ENCODE peak calls at places on chromosome 20, in four cellular contexts. O, D, V and U are unnamed samples. For H3K79me1, the result is how much of the 10 kb centered on the place peaks cover.

GRCh38 chr20:327946-328563 is 2.7 kb downstream of the SOX12 start:
- DNase-seq in O (no peak), D (no peak), V (no peak), U (no peak)

GRCh38 chr20:50494428-50494827 is 15.8 kb upstream of the PTPN1 start:
- DNase-seq in O (no peak), D (no peak), V (no peak), U (no peak)

GRCh38 chr20:12243327-12243726 is 325.6 kb downstream of the BTBD3 start:
- DNase-seq in O (no peak), D (no peak), V (no peak), U (no peak)

GRCh38 chr20:50237349-50237748 is 46.7 kb downstream of the CEBPB start:
- DNase-seq in O (no peak), D (no peak), V (no peak), U (peak)

GRCh38 chr20:37943501-37944455 is 40.9 kb downstream of the VSTM2L start:
- DNase-seq in O (no peak), D (no peak), V (no peak), U (no peak)

GRCh38 chr20:17914957-17915356 is 53.6 kb downstream of the SNX5 start:
- DNase-seq in O (no peak), D (no peak), V (no peak), U (no peak)

GRCh38 chr20:38043512-38044300 is 10.2 kb downstream of the RPRD1B start:
- DNase-seq in O (peak), D (no peak), V (peak), U (peak)

GRCh38 chr20:48295445-48295903 is 510.2 kb upstream of the SULF2 start:
- DNase-seq in O (peak), D (peak), V (peak), U (peak)

GRCh38 chr20:52275243-52275817 is 83.8 kb upstream of the ZFP64 start:
- DNase-seq in O (no peak), D (no peak), V (peak), U (no peak)

GRCh38 chr20:16279320-16279719 is 293.9 kb downstream of the KIF16B start:
- DNase-seq in O (peak), D (peak), V (no peak), U (no peak)

GRCh38 chr20:40797425-40797824 is 108.4 kb upstream of the MAFB start:
- DNase-seq in O (peak), D (no peak), V (peak), U (no peak)

GRCh38 chr20:50649587-50649986 is 41.8 kb downstream of the RIPOR3 start:
- DNase-seq in O (peak), D (no peak), V (no peak), U (no peak)

GRCh38 chr20:2742934-2743559 is 50.5 kb downstream of the EBF4 start:
- DNase-seq in O (peak), D (peak), V (peak), U (peak)

GRCh38 chr20:49248879-49249665 is 28.8 kb downstream of the ZNFX1 start:
- DNase-seq in O (no peak), D (no peak), V (no peak), U (no peak)

GRCh38 chr20:23255106-23255505 is 95.5 kb upstream of the NXT1 start:
- DNase-seq in O (no peak), D (no peak), V (no peak), U (no peak)

GRCh38 chr20:47202765-47203667 is 153.5 kb downstream of the ZMYND8 start:
- DNase-seq in O (no peak), D (no peak), V (no peak), U (no peak)

GRCh38 chr20:9112541-9113515 is 43.9 kb downstream of the PLCB4 start:
- DNase-seq in O (no peak), D (no peak), V (peak), U (no peak)

GRCh38 chr20:32822189-32822588 is 2.4 kb downstream of the MAPRE1 start:
- DNase-seq in O (no peak), D (no peak), V (no peak), U (no peak)

GRCh38 chr20:51129201-51129671 is 106.3 kb upstream of the KCNG1 start:
- DNase-seq in O (no peak), D (no peak), V (peak), U (no peak)

GRCh38 chr20:1386323-1386722 is 6.5 kb downstream of the FKBP1A start:
- DNase-seq in O (no peak), D (no peak), V (no peak), U (no peak)
- H3K79me1 ChIP-seq in O (under half), D (under half), V (under half), U (under half)

GRCh38 chr20:64142546-64142945 is 21.7 kb upstream of the MYT1 start:
- DNase-seq in O (no peak), D (no peak), V (peak), U (no peak)

GRCh38 chr20:64140956-64141355 is 23.3 kb upstream of the MYT1 start:
- DNase-seq in O (no peak), D (no peak), V (no peak), U (no peak)

GRCh38 chr20:64138276-64138815 is 25.9 kb upstream of the MYT1 start:
- DNase-seq in O (no peak), D (no peak), V (no peak), U (no peak)

GRCh38 chr20:64139200-64140081 is 24.8 kb upstream of the MYT1 start:
- DNase-seq in O (no peak), D (no peak), V (no peak), U (no peak)

GRCh38 chr20:64140421-64140820 is 23.8 kb upstream of the MYT1 start:
- DNase-seq in O (no peak), D (no peak), V (no peak), U (no peak)
- H3K79me1 ChIP-seq in O (under half), D (under half), V (under half), U (under half)

GRCh38 chr20:33832113-33832853 is 21.1 kb downstream of the CHMP4B start:
- DNase-seq in O (no peak), D (no peak), V (no peak), U (no peak)

GRCh38 chr20:33837096-33837830 is 26.1 kb downstream of the CHMP4B start:
- DNase-seq in O (no peak), D (no peak), V (no peak), U (no peak)

GRCh38 chr20:33838035-33838864 is 27.1 kb downstream of the CHMP4B start:
- DNase-seq in O (peak), D (no peak), V (no peak), U (peak)

GRCh38 chr20:33839591-33839990 is 28.4 kb downstream of the CHMP4B start:
- DNase-seq in O (no peak), D (no peak), V (no peak), U (no peak)

GRCh38 chr20:33835773-33836172 is 24.6 kb downstream of the CHMP4B start:
- DNase-seq in O (peak), D (no peak), V (no peak), U (no peak)
- H3K79me1 ChIP-seq in O (under half), D (under half), V (under half), U (under half)

GRCh38 chr20:31682927-31683326 is 39.7 kb downstream of the BCL2L1 start:
- DNase-seq in O (no peak), D (no peak), V (no peak), U (no peak)

GRCh38 chr20:31680286-31681127 is 42.2 kb downstream of the BCL2L1 start:
- DNase-seq in O (peak), D (no peak), V (no peak), U (no peak)

GRCh38 chr20:31681769-31682168 is 40.9 kb downstream of the BCL2L1 start:
- DNase-seq in O (no peak), D (no peak), V (no peak), U (no peak)

GRCh38 chr20:31681128-31681727 is 41.4 kb downstream of the BCL2L1 start:
- DNase-seq in O (no peak), D (no peak), V (no peak), U (no peak)

GRCh38 chr20:31682352-31682751 is 40.3 kb downstream of the BCL2L1 start:
- DNase-seq in O (no peak), D (no peak), V (no peak), U (no peak)
- H3K79me1 ChIP-seq in O (under half), D (under half), V (under half), U (under half)

GRCh38 chr20:5154543-5154925 is 27.7 kb downstream of the CDS2 start:
- DNase-seq in O (no peak), D (no peak), V (no peak), U (no peak)
- H3K79me1 ChIP-seq in O (under half), D (under half), V (under half), U (under half)

DNA sequence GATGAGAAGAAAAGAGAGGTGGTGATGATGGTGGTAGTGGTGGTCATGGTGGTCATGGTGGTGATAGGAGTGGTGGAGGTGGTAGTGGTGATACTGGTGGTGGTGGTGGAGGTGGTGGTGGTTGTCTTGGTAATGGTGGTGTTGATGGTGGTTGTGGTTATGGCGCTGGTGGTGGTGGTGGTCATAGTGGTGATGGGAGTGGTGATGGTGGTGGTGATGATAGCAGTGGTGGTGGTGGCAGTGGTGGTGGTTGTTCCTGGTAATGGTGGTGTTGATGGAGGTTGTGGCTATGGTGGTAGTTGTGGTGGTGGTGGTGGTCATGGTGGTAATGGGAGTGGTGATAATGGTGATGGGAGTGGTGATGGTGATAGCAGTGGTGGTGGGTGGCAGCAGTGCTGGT is 36.8 kb downstream of the HAO1 start:
- DNase-seq in O (no peak), D (no peak), V (no peak), U (no peak)
- H3K79me1 ChIP-seq in O (under half), D (under half), V (under half), U (under half)

DNA sequence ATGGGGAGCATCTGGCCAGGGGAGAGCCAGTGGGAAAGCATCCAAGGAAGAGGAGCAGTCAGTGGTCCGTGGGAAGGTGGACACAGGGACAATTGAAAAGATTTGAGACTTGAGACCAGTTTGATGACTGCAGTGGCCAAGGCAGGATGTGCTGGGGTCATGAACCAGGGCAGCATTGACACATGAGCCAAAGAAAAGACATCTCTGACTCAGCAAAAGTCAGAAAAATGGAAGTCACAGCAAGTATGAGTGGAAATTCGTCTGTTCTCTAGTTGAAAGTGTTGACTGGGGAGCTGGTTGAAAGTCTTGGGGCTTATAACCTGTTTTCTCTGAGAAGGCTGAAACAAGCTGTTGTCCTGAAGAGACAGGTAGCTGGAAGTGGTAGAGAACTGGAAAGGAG is 31.3 kb downstream of the RAB22A start:
- DNase-seq in O (no peak), D (no peak), V (no peak), U (no peak)
- H3K79me1 ChIP-seq in O (under half), D (under half), V (under half), U (under half)